ENCODE peak calls at places on chromosomes 16 and 17, in four cellular contexts. V is astrocyte of the spinal cord; L is GM23338; F is CD8-positive, alpha-beta T cell. Q is an unnamed sample.

GRCh38 chr17:69834494-69834893 is 240.5 kb upstream of the KCNJ16 start:
- DNase-seq in F (no peak), V (no peak), L (no peak), Q (no peak)

GRCh38 chr16:18965555-18965954 is 18.2 kb upstream of the TMC7 start:
- DNase-seq in F (no peak), V (no peak), L (no peak), Q (no peak)

GRCh38 chr16:4689864-4690704 is 3.3 kb upstream of the NUDT16L1 start:
- DNase-seq in V (no peak), F (no peak), L (no peak), Q (no peak)

GRCh38 chr16:89370601-89371000 is 119.8 kb downstream of the ANKRD11 start:
- DNase-seq in F (no peak), V (no peak), L (no peak), Q (no peak)

GRCh38 chr17:30101686-30102390 is 14.8 kb upstream of the NSRP1 start:
- DNase-seq in F (no peak), L (no peak), V (no peak), Q (no peak)

GRCh38 chr17:50111687-50112655 is 16.8 kb downstream of the PDK2 start:
- DNase-seq in L (no peak), V (no peak), F (no peak), Q (no peak)

GRCh38 chr17:36629252-36629847 is 28.0 kb downstream of the MRM1 start:
- DNase-seq in F (peak), V (peak), L (peak), Q (peak)

GRCh38 chr17:75897076-75898019 is 597 bp upstream of the TRIM65 start:
- DNase-seq in L (peak), F (no peak), V (no peak), Q (no peak)

GRCh38 chr16:69143116-69143515 is 10.7 kb downstream of the UTP4 start:
- DNase-seq in F (no peak), L (no peak), V (no peak), Q (no peak)

GRCh38 chr17:80732268-80732667 is 187.6 kb downstream of the RPTOR start:
- DNase-seq in V (peak), L (no peak), F (no peak), Q (peak)

GRCh38 chr17:74860999-74861553 is 1.4 kb upstream of the GRIN2C start:
- DNase-seq in L (peak), V (no peak), F (no peak), Q (no peak)

GRCh38 chr16:46947900-46948547 is 25.4 kb downstream of the DNAJA2 start:
- DNase-seq in L (peak), F (no peak), V (peak), Q (peak)

GRCh38 chr17:8894673-8895578 is 27.5 kb upstream of the PIK3R6 start:
- DNase-seq in V (peak), F (no peak), L (peak), Q (peak)

GRCh38 chr16:63361032-63361624 is 1324.9 kb upstream of the CDH8 start:
- DNase-seq in V (peak), L (peak), F (no peak), Q (peak)

GRCh38 chr17:17467720-17468119 is 9.1 kb upstream of the MED9 start:
- DNase-seq in L (no peak), F (no peak), V (no peak), Q (no peak)

GRCh38 chr17:4247981-4248388 is 15.8 kb downstream of the ANKFY1 start:
- DNase-seq in F (no peak), L (peak), V (no peak), Q (no peak)

GRCh38 chr17:58007781-58008706 is 998 bp upstream of the SRSF1 start:
- DNase-seq in L (peak), F (no peak), V (no peak), Q (no peak)

GRCh38 chr16:57601801-57602478 is 26.5 kb upstream of the ADGRG1 start:
- DNase-seq in L (no peak), F (no peak), V (no peak), Q (no peak)

GRCh38 chr16:2708290-2708639 is 11.8 kb downstream of the PRSS27 start:
- DNase-seq in V (no peak), L (no peak), F (no peak), Q (no peak)

GRCh38 chr17:30821751-30822723 is 2.5 kb downstream of the CRLF3 start:
- DNase-seq in F (no peak), V (no peak), L (peak), Q (no peak)

GRCh38 chr17:16150251-16150859 is 65.0 kb downstream of the NCOR1 start:
- DNase-seq in V (peak), L (no peak), F (no peak), Q (peak)

GRCh38 chr16:12497558-12497957 is 306.1 kb downstream of the CPPED1 start:
- DNase-seq in F (no peak), V (no peak), L (no peak), Q (no peak)

GRCh38 chr16:23119570-23119969 is 29.7 kb downstream of the USP31 start:
- DNase-seq in V (peak), F (no peak), L (no peak), Q (no peak)

GRCh38 chr17:40021471-40021961 is 6.3 kb downstream of the CSF3 start:
- DNase-seq in L (no peak), V (peak), F (no peak), Q (no peak)

GRCh38 chr17:37388266-37388665 is 12.5 kb downstream of the C17orf78 start:
- DNase-seq in F (no peak), L (no peak), V (peak), Q (no peak)

GRCh38 chr16:14043278-14043677 is 27.8 kb upstream of the MRTFB start:
- DNase-seq in L (no peak), V (no peak), F (no peak), Q (no peak)

GRCh38 chr16:49010396-49010795 is 271.2 kb downstream of the CBLN1 start:
- DNase-seq in F (no peak), V (no peak), L (no peak), Q (no peak)

GRCh38 chr17:74711058-74711824 is 1.5 kb downstream of the CD300LF start:
- DNase-seq in F (no peak), L (no peak), V (no peak), Q (no peak)

GRCh38 chr16:19138601-19139000 is 24.8 kb downstream of the ITPRIPL2 start:
- DNase-seq in V (peak), F (no peak), L (peak), Q (no peak)

GRCh38 chr17:55520402-55520801 is 9.2 kb upstream of the SMIM36 start:
- DNase-seq in V (no peak), F (no peak), L (no peak), Q (no peak)

GRCh38 chr17:78132086-78132676 is 1.6 kb downstream of the TMC8 start:
- DNase-seq in F (peak), L (peak), V (no peak), Q (no peak)

GRCh38 chr17:82012482-82013295 is 10.0 kb downstream of the CENPX start:
- DNase-seq in L (no peak), V (no peak), F (no peak), Q (no peak)

GRCh38 chr16:76345093-76345735 is 68.0 kb downstream of the CNTNAP4 start:
- DNase-seq in L (no peak), F (no peak), V (peak), Q (peak)

GRCh38 chr17:45857977-45858708 is 13.5 kb downstream of the SPPL2C start:
- DNase-seq in V (peak), F (no peak), L (peak), Q (peak)

GRCh38 chr16:85210423-85211169 is 98.3 kb upstream of the CIBAR2 start:
- DNase-seq in L (no peak), V (peak), F (no peak), Q (no peak)

GRCh38 chr16:87735270-87736002 is 30.4 kb downstream of the KLHDC4 start:
- DNase-seq in V (no peak), F (no peak), L (no peak), Q (no peak)

DNA sequence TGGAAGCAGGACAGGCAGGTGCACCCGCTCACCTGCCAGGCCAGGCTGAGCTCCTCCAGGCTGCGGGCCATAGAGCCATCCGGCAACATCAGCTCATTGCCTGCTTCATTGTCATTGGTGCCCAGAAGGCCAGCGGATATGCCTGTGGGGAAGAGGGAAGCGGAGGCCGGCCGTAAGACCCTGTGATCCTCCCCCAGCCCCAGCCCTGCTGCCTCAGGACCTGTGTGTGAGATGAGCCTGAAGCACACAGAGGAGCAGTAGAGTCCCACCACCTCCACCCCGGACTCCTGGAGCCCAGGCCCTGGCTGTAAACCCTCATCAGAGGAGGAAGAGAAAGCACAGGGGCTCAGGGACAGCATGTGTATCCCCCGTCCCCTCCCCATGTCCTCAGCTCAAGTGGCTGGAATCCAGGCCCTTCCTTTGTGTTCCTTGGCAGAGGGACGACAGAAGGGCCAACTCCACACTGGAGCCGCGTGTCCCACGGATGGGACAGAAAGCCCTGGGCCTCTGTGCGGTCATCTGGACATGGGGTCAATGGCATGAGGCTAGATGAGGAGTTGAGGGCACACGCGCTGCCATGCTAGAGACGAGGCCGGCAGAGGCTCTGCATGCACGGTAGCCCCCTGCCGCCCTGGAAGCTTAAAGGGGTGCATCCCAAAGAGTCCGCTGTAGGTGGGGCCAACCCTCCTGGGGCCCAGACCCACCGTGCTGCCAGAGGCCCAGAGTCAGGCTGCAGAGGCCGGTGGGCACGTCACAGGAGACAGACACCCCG is 39.1 kb downstream of the RMI2 start:
- DNase-seq in V (no peak), F (no peak), L (no peak), Q (no peak)
- H3K4me3 ChIP-seq in V (no peak), F (no peak), L (no peak), Q (no peak)

GRCh38 chr16:568401-569258 is 1.1 kb upstream of the PIGQ start:
- DNase-seq in F (no peak), V (no peak), L (no peak), Q (no peak)

GRCh38 chr16:567362-568256 is 804 bp downstream of the NHLRC4 start:
- DNase-seq in F (no peak), V (no peak), L (no peak), Q (no peak)

GRCh38 chr16:565420-566330 is 1.1 kb upstream of the NHLRC4 start:
- DNase-seq in F (no peak), L (no peak), V (no peak), Q (no peak)

GRCh38 chr16:564690-565419 is 1.9 kb upstream of the NHLRC4 start:
- DNase-seq in L (no peak), F (no peak), V (no peak), Q (no peak)

GRCh38 chr16:566475-567361 is at the start of gene NHLRC4:
- DNase-seq in L (peak), F (no peak), V (peak), Q (no peak)
- TF ChIP-seq CTCF in L (no peak), F (no peak), V (no peak), Q (no peak)

DNA sequence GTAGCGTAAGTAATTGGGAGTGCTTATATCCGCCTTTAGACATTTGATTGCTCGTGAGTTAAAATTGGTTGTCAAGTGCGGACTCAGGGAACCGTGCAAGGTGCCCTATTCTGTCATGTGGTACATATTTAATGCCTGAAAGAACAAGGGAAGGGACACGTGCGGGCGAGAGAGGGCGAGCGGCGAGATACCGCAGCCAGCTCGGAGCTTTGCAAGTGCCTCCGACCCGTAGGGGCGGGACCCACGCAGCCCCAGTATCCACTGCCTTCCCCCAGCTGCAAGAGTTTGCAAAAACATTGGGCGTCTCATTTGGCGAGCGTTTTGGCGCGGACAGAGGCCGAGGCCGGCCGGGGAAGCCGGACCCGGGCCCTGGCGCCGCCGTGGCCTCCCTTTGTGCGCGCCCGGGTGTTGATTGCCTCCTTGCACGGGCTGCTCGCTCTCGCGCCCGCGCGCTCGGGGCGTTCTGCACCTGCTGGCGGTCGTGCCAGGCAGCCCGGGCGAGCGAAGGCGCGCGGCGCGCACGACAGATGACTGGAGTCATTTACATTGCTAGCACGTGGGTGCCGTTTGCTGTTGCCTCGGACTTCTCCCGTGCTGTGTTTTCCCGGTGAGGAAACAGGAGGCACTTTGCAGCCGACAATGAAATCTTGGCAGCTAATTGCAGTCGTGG is 849.6 kb upstream of the RBFOX1 start:
- DNase-seq in F (no peak), V (no peak), L (peak), Q (no peak)
- H3K4me3 ChIP-seq in F (no peak), V (no peak), L (peak), Q (no peak)

DNA sequence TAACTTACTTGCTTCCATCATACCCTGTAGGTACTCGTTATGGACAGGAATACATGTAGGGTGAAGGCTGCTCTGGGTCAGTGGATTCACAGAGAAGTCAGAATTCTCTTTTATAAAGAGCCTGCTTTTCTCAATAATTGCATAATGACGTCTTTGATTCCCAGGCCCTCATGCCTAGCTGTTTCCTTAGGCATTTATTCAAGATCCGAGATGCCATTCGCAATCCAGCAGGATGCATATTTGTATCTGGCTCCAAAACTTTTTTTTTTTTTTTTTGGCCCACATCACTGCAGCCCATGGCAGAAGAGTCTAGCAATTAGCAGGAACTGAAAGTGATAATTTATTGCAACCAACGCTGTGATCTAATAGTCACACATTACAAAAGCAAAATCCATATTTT is 503.4 kb downstream of the MAF start:
- DNase-seq in F (no peak), V (no peak), L (no peak), Q (no peak)
- TF ChIP-seq CTCF in F (no peak), V (no peak), L (no peak), Q (no peak)

GRCh38 chr17:364308-364707 is 11.7 kb upstream of the RPH3AL start:
- DNase-seq in F (no peak), L (no peak), V (no peak), Q (no peak)
- H3K4me3 ChIP-seq in F (no peak), L (no peak), V (no peak), Q (no peak)